ENCODE peak calls at places on chromosome 11, in six cellular contexts. K, H, J, R, Q and D are unnamed samples.

GRCh38 chr11:72534859-72535547 is 100.7 kb upstream of the CLPB start:
- DNase-seq in K (no peak), H (no peak), J (no peak), R (no peak), Q (no peak), D (no peak)

GRCh38 chr11:74321487-74322188 is 10.2 kb upstream of the P4HA3 start:
- DNase-seq in K (peak; percentile 49), H (peak; percentile 27), J (no peak), R (peak; percentile 32), Q (peak; percentile 64), D (no peak)

GRCh38 chr11:119704849-119705248 is 24.2 kb downstream of the NECTIN1 start:
- DNase-seq in K (no peak), H (no peak), J (no peak), R (no peak), Q (no peak), D (no peak)

GRCh38 chr11:74731301-74732094 is at the start of gene CHRDL2:
- DNase-seq in K (no peak), H (no peak), J (no peak), R (no peak), Q (peak; percentile 60), D (no peak)

GRCh38 chr11:106391771-106392412 is 314.4 kb downstream of the AASDHPPT start:
- DNase-seq in K (no peak), H (no peak), J (no peak), R (peak; percentile 62), Q (peak; percentile 74), D (no peak)

GRCh38 chr11:7690648-7691047 is 15.6 kb downstream of the OVCH2 start:
- DNase-seq in K (no peak), H (no peak), J (no peak), R (no peak), Q (peak; percentile 23), D (no peak)

GRCh38 chr11:95577716-95578460 is 211.7 kb downstream of the FAM76B start:
- DNase-seq in K (peak; percentile 79), H (no peak), J (no peak), R (no peak), Q (peak; percentile 52), D (no peak)

GRCh38 chr11:123264431-123264780 is 69.4 kb upstream of the CLMP start:
- DNase-seq in K (no peak), H (no peak), J (no peak), R (no peak), Q (no peak), D (no peak)

GRCh38 chr11:3344327-3344726 is 34.6 kb downstream of the ZNF195 start:
- DNase-seq in K (no peak), H (no peak), J (no peak), R (no peak), Q (no peak), D (no peak)

GRCh38 chr11:111707039-111707690 is 59.0 kb downstream of the PPP2R1B start:
- DNase-seq in K (peak; percentile 77), H (no peak), J (peak; percentile 83), R (peak; percentile 65), Q (peak; percentile 96), D (no peak)

GRCh38 chr11:36385121-36385530 is 89.0 kb downstream of the PRR5L start:
- DNase-seq in K (no peak), H (peak; percentile 58), J (no peak), R (no peak), Q (peak; percentile 21), D (no peak)

GRCh38 chr11:46461461-46461927 is 69.9 kb upstream of the CHRM4 start:
- DNase-seq in K (no peak), H (no peak), J (no peak), R (peak; percentile 5), Q (no peak), D (no peak)

GRCh38 chr11:65417221-65417701 is 5.3 kb upstream of the NEAT1 start:
- DNase-seq in K (no peak), H (no peak), J (peak; percentile 65), R (no peak), Q (peak; percentile 6), D (peak; percentile 57)

GRCh38 chr11:87443707-87444106 is 406.0 kb downstream of the TMEM135 start:
- DNase-seq in K (no peak), H (no peak), J (no peak), R (no peak), Q (no peak), D (no peak)

GRCh38 chr11:77479746-77480352 is 6.0 kb upstream of the PAK1 start:
- DNase-seq in K (no peak), H (no peak), J (no peak), R (no peak), Q (no peak), D (no peak)

GRCh38 chr11:100925935-100926334 is 203.7 kb downstream of the PGR start:
- DNase-seq in K (peak; percentile 48), H (no peak), J (no peak), R (no peak), Q (peak; percentile 61), D (peak; percentile 35)

GRCh38 chr11:64466115-64466718 is 107.3 kb downstream of the RPS6KA4 start:
- DNase-seq in K (no peak), H (no peak), J (no peak), R (no peak), Q (no peak), D (no peak)

GRCh38 chr11:20025331-20025840 is 134.9 kb downstream of the DBX1 start:
- DNase-seq in K (no peak), H (no peak), J (no peak), R (no peak), Q (no peak), D (no peak)

GRCh38 chr11:112016088-112016764 is 9.0 kb upstream of the DLAT start:
- DNase-seq in K (peak; percentile 29), H (no peak), J (no peak), R (no peak), Q (peak; percentile 69), D (peak; percentile 37)

GRCh38 chr11:125164422-125165110 is at the start of gene PKNOX2:
- DNase-seq in K (peak; percentile 58), H (peak; percentile 86), J (peak; percentile 89), R (no peak), Q (peak; percentile 89), D (no peak)

GRCh38 chr11:117226388-117227385 is 5.2 kb downstream of the PCSK7 start:
- DNase-seq in K (no peak), H (peak; percentile 43), J (peak; percentile 53), R (no peak), Q (peak; percentile 89), D (peak; percentile 33)

GRCh38 chr11:115678942-115679341 is 174.7 kb upstream of the CADM1 start:
- DNase-seq in K (no peak), H (peak; percentile 56), J (no peak), R (no peak), Q (peak; percentile 16), D (no peak)

GRCh38 chr11:71307811-71308645 is 55.7 kb upstream of the SHANK2 start:
- DNase-seq in K (no peak), H (no peak), J (peak; percentile 1), R (no peak), Q (no peak), D (no peak)

GRCh38 chr11:118001494-118001971 is 15.3 kb downstream of the IL10RA start:
- DNase-seq in K (no peak), H (no peak), J (no peak), R (no peak), Q (no peak), D (no peak)

GRCh38 chr11:66289548-66290331 is 797 bp upstream of the YIF1A start:
- DNase-seq in K (no peak), H (no peak), J (no peak), R (no peak), Q (no peak), D (no peak)

GRCh38 chr11:18361154-18361553 is 33.2 kb upstream of the LDHA start:
- DNase-seq in K (no peak), H (no peak), J (no peak), R (no peak), Q (no peak), D (no peak)

GRCh38 chr11:20208622-20209090 is 48.4 kb upstream of the DBX1 start:
- DNase-seq in K (no peak), H (no peak), J (no peak), R (no peak), Q (no peak), D (no peak)

GRCh38 chr11:94424011-94424410 is 22.8 kb upstream of the GPR83 start:
- DNase-seq in K (no peak), H (no peak), J (no peak), R (no peak), Q (peak; percentile 9), D (no peak)

GRCh38 chr11:94423467-94423866 is 22.2 kb upstream of the GPR83 start:
- DNase-seq in K (no peak), H (no peak), J (no peak), R (no peak), Q (no peak), D (no peak)

DNA sequence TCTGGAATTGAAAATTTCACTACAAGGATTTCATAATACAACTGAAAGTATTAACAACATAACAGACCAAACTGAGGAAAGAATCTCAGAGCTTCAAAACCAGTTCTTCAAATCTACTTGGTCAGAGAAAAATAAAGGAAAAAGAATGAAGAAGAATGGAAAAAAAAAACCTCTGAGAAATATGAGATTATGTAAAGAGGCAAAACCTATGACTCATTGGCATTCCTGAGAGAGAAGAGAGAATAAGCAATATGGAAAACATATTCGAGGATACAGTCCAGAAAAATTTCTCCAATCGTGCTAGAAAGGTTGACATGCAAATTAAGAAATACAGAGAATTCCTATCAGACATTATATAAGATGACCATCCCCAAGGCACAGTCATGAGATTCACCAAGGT is 23.4 kb upstream of the GPR83 start:
- DNase-seq in K (no peak), H (no peak), J (no peak), R (no peak), Q (peak; percentile 32), D (no peak)
- H3K36me3 ChIP-seq in K (no peaks in the 10 kb centered on the region), H (peaks cover 22% of the 10 kb centered on the region), J (no peaks in the 10 kb centered on the region), R (peaks cover 4% of the 10 kb centered on the region), Q (peaks cover 8% of the 10 kb centered on the region), D (peaks cover 8% of the 10 kb centered on the region)

GRCh38 chr11:33634291-33634834 is 66.3 kb downstream of the C11orf91 start:
- DNase-seq in K (peak; percentile 40), H (no peak), J (no peak), R (no peak), Q (peak; percentile 20), D (no peak)

GRCh38 chr11:33630936-33631748 is 69.5 kb downstream of the C11orf91 start:
- DNase-seq in K (no peak), H (no peak), J (no peak), R (no peak), Q (no peak), D (no peak)

GRCh38 chr11:33635161-33635560 is 65.5 kb downstream of the C11orf91 start:
- DNase-seq in K (peak; percentile 40), H (no peak), J (peak; percentile 46), R (no peak), Q (peak; percentile 94), D (no peak)

GRCh38 chr11:33631749-33632091 is 68.9 kb downstream of the C11orf91 start:
- DNase-seq in K (no peak), H (no peak), J (no peak), R (no peak), Q (no peak), D (no peak)

GRCh38 chr11:33633251-33634003 is 67.2 kb downstream of the C11orf91 start:
- DNase-seq in K (peak; percentile 62), H (no peak), J (no peak), R (no peak), Q (peak; percentile 56), D (no peak)
- H3K4me3 ChIP-seq in K (no peak overlapping the region), H (no peak overlapping the region), J (no peak overlapping the region), R (no peak overlapping the region), Q (no peak overlapping the region), D (no peak overlapping the region)

GRCh38 chr11:67648140-67648795 is 2.3 kb downstream of the ACY3 start:
- DNase-seq in K (no peak), H (peak; percentile 69), J (no peak), R (no peak), Q (no peak), D (peak; percentile 85)
- TF ChIP-seq CTCF in K (peak; percentile 34), H (peak; percentile 80), J (no peak), R (no peak), Q (peak; percentile 14), D (peak; percentile 90)

GRCh38 chr11:114081641-114082414 is 22.3 kb downstream of the ZBTB16 start:
- DNase-seq in K (no peak), H (no peak), J (no peak), R (no peak), Q (peak; percentile 94), D (no peak)
- H3K36me3 ChIP-seq in K (no peaks in the 10 kb centered on the region), H (no peaks in the 10 kb centered on the region), J (no peaks in the 10 kb centered on the region), R (no peaks in the 10 kb centered on the region), Q (no peaks in the 10 kb centered on the region), D (no peaks in the 10 kb centered on the region)